ENCODE peak calls at places on chromosomes 2 and 18, in eight cellular contexts. Y is NB4, R is GM12878, C is esophagus squamous epithelium, T is ovary, G is stomach, O is sigmoid colon, H is IMR-90. I is an unnamed sample.

GRCh38 chr2:219661955-219662395 is 34.5 kb downstream of the SLC4A3 start:
- DNase-seq in H (peak), R (no peak), O (no peak), C (no peak), T (no peak), G (no peak), Y (no peak), I (no peak)

GRCh38 chr2:2763351-2763997 is 432.4 kb upstream of the MYT1L start:
- DNase-seq in T (no peak), H (no peak), Y (no peak), G (no peak), O (no peak), C (no peak), R (no peak), I (peak)

GRCh38 chr2:120389036-120389391 is 43.1 kb downstream of the INHBB start:
- DNase-seq in O (no peak), R (no peak), H (no peak), Y (no peak), T (no peak), C (no peak), G (peak), I (no peak)

GRCh38 chr2:167345559-167345958 is 457.3 kb downstream of the XIRP2 start:
- DNase-seq in Y (no peak), H (no peak), C (no peak), G (no peak), O (no peak), R (no peak), T (no peak), I (no peak)

GRCh38 chr2:142422041-142422440 is 291.2 kb upstream of the LRP1B start:
- DNase-seq in R (no peak), O (no peak), Y (no peak), T (no peak), G (no peak), C (no peak), H (no peak), I (no peak)

GRCh38 chr18:74714796-74715195 is 117.1 kb downstream of the ZNF407 start:
- DNase-seq in H (no peak), Y (no peak), C (no peak), G (no peak), O (no peak), R (no peak), T (no peak), I (no peak)

GRCh38 chr2:24025264-24025663 is 15.4 kb downstream of the MFSD2B start:
- DNase-seq in Y (no peak), R (no peak), C (no peak), H (no peak), O (no peak), T (no peak), G (no peak), I (no peak)

GRCh38 chr2:72115361-72116080 is 32.1 kb downstream of the CYP26B1 start:
- DNase-seq in C (no peak), T (no peak), G (no peak), O (peak), H (peak), R (no peak), Y (no peak), I (no peak)

GRCh38 chr2:120745420-120746178 is 9.9 kb downstream of the GLI2 start:
- DNase-seq in R (no peak), G (no peak), H (no peak), T (no peak), C (no peak), Y (no peak), O (no peak), I (no peak)

GRCh38 chr18:3603460-3604259 is 153.7 kb downstream of the TGIF1 start:
- DNase-seq in T (no peak), H (peak), O (peak), Y (peak), R (no peak), G (peak), C (no peak), I (peak)

GRCh38 chr18:62425465-62426190 is 97.2 kb upstream of the ZCCHC2 start:
- DNase-seq in G (peak), Y (peak), R (no peak), T (peak), H (peak), C (no peak), O (peak), I (no peak)

GRCh38 chr2:31244101-31244500 is 10.1 kb downstream of the EHD3 start:
- DNase-seq in G (no peak), R (no peak), Y (no peak), H (no peak), T (no peak), O (no peak), C (no peak), I (no peak)

GRCh38 chr2:162795312-162795711 is 43.3 kb downstream of the KCNH7 start:
- DNase-seq in T (no peak), Y (peak), O (no peak), R (no peak), H (no peak), G (no peak), C (no peak), I (no peak)

DNA sequence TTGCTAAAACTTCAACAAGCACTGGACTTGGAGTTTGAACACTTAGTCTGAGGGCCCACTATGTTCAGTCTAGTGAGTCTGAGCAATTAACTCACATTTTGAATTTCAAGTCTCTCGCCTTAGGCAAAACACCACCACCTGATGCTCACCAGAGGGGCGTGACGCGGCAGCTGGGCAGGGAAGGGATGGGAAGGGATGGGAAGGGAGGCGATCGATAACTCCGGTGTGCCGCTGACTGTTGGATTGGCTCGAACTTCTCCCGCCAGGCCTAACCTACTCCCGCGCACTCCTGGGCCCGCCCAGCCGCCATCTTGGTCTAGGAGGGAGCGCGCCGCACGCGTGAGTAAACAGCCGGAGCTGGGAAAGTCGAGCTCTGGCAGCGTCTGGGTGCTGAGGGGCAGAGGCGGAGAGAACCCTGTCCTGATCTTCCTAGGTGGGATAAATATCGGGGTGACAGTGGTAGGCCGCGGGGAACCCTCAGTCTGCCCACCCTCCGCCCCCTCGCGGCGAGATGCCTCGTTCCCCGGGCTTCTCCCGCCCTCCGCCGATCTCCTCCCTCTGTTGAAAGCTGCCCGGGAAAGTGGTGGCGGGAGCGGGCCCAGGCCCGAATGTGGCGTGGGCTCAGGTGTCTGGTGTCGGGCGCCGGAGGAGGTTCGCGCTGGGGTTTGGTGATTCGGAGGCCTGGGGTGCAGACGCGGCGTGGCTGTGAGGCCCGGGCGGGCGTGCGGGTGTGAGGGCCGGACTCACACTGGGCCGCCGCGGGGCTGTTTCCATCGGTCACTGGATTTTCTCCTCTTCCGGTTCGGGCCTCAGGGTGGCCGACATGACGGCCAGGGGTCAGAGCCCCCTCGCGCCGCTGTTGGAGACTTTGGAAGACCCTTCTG is at the start of gene RIF1:
- DNase-seq in Y (peak), T (peak), C (peak), O (peak), G (peak), H (peak), R (peak), I (peak)
- TF ChIP-seq POLR2A in Y (peak), T (peak), C (no peak), O (no peak), G (no peak), H (peak), R (peak), I (no peak)

GRCh38 chr18:76621184-76621583 is 126.1 kb upstream of the ZNF516 start:
- DNase-seq in O (no peak), C (no peak), G (no peak), H (peak), R (no peak), T (no peak), Y (no peak), I (no peak)
- H3K4me3 ChIP-seq in O (no peak), C (no peak), G (peak), H (no peak), R (no peak), T (no peak), Y (no peak), I (no peak)

GRCh38 chr2:156325671-156326385 is 6.7 kb downstream of the NR4A2 start:
- DNase-seq in O (no peak), R (no peak), H (no peak), T (no peak), G (no peak), C (no peak), Y (no peak), I (no peak)

GRCh38 chr2:156321243-156321904 is 11.1 kb downstream of the NR4A2 start:
- DNase-seq in T (no peak), O (no peak), C (no peak), Y (no peak), G (peak), R (no peak), H (no peak), I (peak)

GRCh38 chr2:156322681-156323211 is 9.8 kb downstream of the NR4A2 start:
- DNase-seq in T (no peak), Y (no peak), O (no peak), H (no peak), R (no peak), C (no peak), G (no peak), I (no peak)

GRCh38 chr2:156322103-156322671 is 10.3 kb downstream of the NR4A2 start:
- DNase-seq in H (no peak), R (no peak), O (no peak), G (no peak), T (no peak), C (no peak), Y (no peak), I (no peak)

GRCh38 chr2:156323754-156324153 is 8.8 kb downstream of the NR4A2 start:
- DNase-seq in T (no peak), Y (no peak), O (no peak), G (no peak), R (no peak), H (no peak), C (no peak), I (no peak)
- TF ChIP-seq POLR2A in T (no peak), Y (no peak), O (no peak), G (no peak), R (no peak), H (peak), C (no peak), I (no peak)

DNA sequence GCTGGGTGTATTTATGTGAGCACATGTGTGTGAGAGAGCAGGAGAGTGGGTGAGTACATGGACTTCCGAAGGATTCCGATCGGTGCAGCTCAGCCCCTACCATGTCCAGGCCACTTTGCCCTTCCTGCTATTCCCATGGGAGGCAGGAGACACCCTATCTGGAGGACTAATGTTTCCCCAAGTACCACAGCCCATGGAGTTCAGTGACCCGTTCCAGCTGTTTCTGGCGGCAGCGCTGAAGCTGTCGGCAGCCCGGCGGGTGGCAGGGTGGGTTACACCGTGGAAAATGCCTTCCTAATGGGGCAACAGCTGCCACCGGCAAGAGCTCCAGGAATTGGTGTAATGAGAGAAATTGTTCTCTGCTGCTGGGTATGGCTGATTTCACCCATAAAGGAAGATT is 98.2 kb downstream of the MYCN start:
- DNase-seq in C (no peak), O (no peak), R (no peak), H (no peak), T (no peak), Y (no peak), G (no peak), I (no peak)
- H3K4me3 ChIP-seq in C (no peak), O (no peak), R (no peak), H (no peak), T (no peak), Y (no peak), G (no peak), I (no peak)

GRCh38 chr2:64773461-64774118 is 119.9 kb upstream of the SERTAD2 start:
- DNase-seq in R (no peak), Y (no peak), G (no peak), C (no peak), O (no peak), T (no peak), H (no peak), I (peak)
- TF ChIP-seq POLR2A in R (no peak), Y (no peak), G (no peak), C (no peak), O (no peak), T (no peak), H (no peak), I (no peak)

DNA sequence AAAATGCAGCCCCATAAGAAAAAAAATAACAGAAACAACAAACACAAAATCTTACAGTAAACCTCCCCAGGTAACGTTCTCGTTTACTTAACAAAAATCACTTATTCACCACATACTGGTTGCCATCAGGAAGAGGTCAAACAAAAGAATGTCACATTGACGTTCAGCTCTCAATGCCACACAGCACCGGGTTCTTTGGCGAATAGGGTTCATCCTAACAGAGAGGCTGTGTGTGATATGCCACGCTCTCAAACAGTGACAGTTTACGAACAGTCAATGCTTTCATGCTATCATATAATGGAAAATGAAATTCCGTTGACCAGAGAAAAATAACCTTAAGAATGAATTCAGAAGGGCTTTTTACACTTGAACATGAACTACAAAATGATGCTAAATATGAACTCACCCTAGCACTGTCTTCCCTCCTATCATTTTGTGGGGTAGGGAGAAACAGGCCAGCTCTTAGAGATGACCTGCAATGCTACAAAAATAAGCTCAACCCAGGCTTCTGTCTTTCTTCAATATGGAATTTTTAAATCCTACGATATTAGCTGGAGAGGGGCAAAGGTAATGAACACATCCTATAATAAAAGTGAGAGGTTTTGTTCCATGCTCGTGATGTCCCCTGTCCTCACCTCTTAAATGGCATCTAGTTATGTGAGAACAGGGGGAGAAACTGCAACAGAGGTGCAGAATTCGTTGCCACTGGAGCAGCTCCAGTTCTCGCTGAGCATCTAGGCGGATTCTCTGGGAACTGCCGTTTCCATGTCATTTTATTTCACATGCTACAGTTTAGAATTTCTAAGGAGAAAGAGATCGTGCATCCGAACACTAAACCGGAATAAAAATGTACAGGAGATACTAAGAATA is 1.8 kb downstream of the TMEM163 start:
- DNase-seq in O (no peak), R (no peak), G (no peak), H (no peak), C (no peak), T (no peak), Y (no peak), I (no peak)
- H3K4me3 ChIP-seq in O (no peak), R (no peak), G (peak), H (no peak), C (no peak), T (no peak), Y (no peak), I (no peak)

I was measured in spleen.